ENCODE peak calls at places on chromosomes 12 and 14, in seven cellular contexts. One of them, this sample, is unnamed.

GRCh38 chr12:19031032-19031431 is 98.5 kb upstream of the PLEKHA5 start:
- DNase-seq in A673: peak; percentile 5
- DNase-seq in endodermal cell: no peak
- DNase-seq in GM23338: no peak
- DNase-seq in tibial artery: no peak
- DNase-seq in body of pancreas: no peak
- DNase-seq in pancreas: no peak
- DNase-seq in this sample: no peak

GRCh38 chr12:76183459-76184186 is 99.1 kb upstream of the NAP1L1 start:
- DNase-seq in A673: peak; percentile 74
- DNase-seq in endodermal cell: no peak
- DNase-seq in GM23338: no peak
- DNase-seq in tibial artery: no peak
- DNase-seq in body of pancreas: peak; percentile 38
- DNase-seq in pancreas: no peak
- DNase-seq in this sample: peak; percentile 26

GRCh38 chr12:75721790-75722189 is 210.4 kb upstream of the KRR1 start:
- DNase-seq in A673: peak; percentile 23
- DNase-seq in endodermal cell: no peak
- DNase-seq in GM23338: no peak
- DNase-seq in tibial artery: no peak
- DNase-seq in body of pancreas: no peak
- DNase-seq in pancreas: no peak
- DNase-seq in this sample: no peak

GRCh38 chr12:5248230-5248629 is 183.7 kb upstream of the NTF3 start:
- DNase-seq in A673: no peak
- DNase-seq in endodermal cell: no peak
- DNase-seq in GM23338: no peak
- DNase-seq in tibial artery: no peak
- DNase-seq in body of pancreas: no peak
- DNase-seq in pancreas: no peak
- DNase-seq in this sample: no peak

GRCh38 chr12:46958093-46958492 is 121.3 kb upstream of the PCED1B start:
- DNase-seq in A673: no peak
- DNase-seq in endodermal cell: no peak
- DNase-seq in GM23338: no peak
- DNase-seq in tibial artery: no peak
- DNase-seq in body of pancreas: no peak
- DNase-seq in pancreas: no peak
- DNase-seq in this sample: no peak

GRCh38 chr14:77809011-77809410 is 9.1 kb downstream of the ADCK1 start:
- DNase-seq in A673: no peak
- DNase-seq in endodermal cell: no peak
- DNase-seq in GM23338: no peak
- DNase-seq in tibial artery: no peak
- DNase-seq in body of pancreas: no peak
- DNase-seq in pancreas: no peak
- DNase-seq in this sample: no peak

GRCh38 chr12:104669851-104670337 is 213.1 kb downstream of the CHST11 start:
- DNase-seq in A673: no peak
- DNase-seq in endodermal cell: peak; percentile 65
- DNase-seq in GM23338: no peak
- DNase-seq in tibial artery: no peak
- DNase-seq in body of pancreas: peak; percentile 54
- DNase-seq in pancreas: no peak
- DNase-seq in this sample: no peak

GRCh38 chr12:46442239-46442638 is 69.7 kb upstream of the SLC38A2 start:
- DNase-seq in A673: peak; percentile 33
- DNase-seq in endodermal cell: no peak
- DNase-seq in GM23338: no peak
- DNase-seq in tibial artery: no peak
- DNase-seq in body of pancreas: no peak
- DNase-seq in pancreas: no peak
- DNase-seq in this sample: no peak

GRCh38 chr12:130405332-130405731 is 67.6 kb downstream of the PIWIL1 start:
- DNase-seq in A673: no peak
- DNase-seq in endodermal cell: no peak
- DNase-seq in GM23338: no peak
- DNase-seq in tibial artery: no peak
- DNase-seq in body of pancreas: no peak
- DNase-seq in pancreas: no peak
- DNase-seq in this sample: no peak

GRCh38 chr12:125185740-125186470 is 120.7 kb downstream of the AACS start:
- DNase-seq in A673: peak; percentile 92
- DNase-seq in endodermal cell: peak; percentile 98
- DNase-seq in GM23338: peak; percentile 90
- DNase-seq in tibial artery: peak; percentile 74
- DNase-seq in body of pancreas: peak; percentile 74
- DNase-seq in pancreas: peak; percentile 73
- DNase-seq in this sample: peak; percentile 33

DNA sequence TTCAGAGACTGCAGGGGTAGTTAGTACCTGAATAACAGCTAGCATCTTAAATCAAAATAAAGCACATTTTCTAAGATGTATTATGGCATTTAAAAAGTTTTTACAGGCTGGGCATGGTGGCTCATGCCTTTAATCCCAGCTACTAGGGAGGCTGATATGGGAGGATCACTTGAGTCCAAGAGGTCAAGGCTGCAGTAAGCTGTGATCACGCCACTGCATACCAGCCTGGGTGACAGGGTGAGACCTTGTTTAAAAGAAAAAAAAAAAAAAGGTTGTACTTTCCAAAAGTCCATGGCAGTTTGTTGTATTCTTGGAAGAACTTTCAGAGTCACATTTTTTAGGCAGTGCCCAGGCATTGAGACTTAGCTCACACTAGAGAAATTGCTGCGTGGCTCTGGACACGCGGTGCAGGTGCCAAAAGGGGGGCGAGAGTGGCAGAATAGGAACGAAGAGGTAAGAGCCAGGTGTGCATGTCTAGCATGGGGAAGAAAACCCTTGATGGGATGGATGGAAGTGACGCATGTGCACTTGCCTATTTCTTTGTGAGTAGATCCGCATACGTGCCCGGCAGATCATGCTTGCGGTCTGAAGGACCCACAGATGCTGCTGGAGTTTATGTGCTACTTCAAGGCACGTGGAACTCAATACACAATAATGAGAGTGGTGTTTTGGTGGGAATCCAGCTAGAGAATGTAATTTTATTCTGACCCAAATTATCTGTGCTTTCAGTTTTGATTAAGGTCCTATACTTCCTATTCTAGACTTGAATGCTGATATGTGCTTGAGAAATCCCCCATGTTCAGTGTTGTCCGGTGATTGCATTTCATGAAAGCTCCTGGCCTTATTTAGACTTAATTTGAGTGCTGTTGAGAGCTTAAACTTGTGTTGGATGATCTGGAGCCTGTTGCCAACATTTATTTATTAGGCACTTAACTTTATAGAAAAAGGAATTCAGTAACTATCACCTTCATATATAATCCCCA is 11.9 kb downstream of the ANKRD13A start:
- DNase-seq in A673: no peak
- DNase-seq in endodermal cell: no peak
- DNase-seq in GM23338: no peak
- DNase-seq in tibial artery: no peak
- DNase-seq in body of pancreas: no peak
- DNase-seq in pancreas: no peak
- DNase-seq in this sample: no peak
- H3K4me1 ChIP-seq in A673: no peaks in the 10 kb centered on the region
- H3K4me1 ChIP-seq in endodermal cell: no peaks in the 10 kb centered on the region
- H3K4me1 ChIP-seq in GM23338: no peaks in the 10 kb centered on the region
- H3K4me1 ChIP-seq in tibial artery: no peaks in the 10 kb centered on the region
- H3K4me1 ChIP-seq in body of pancreas: no peaks in the 10 kb centered on the region
- H3K4me1 ChIP-seq in pancreas: no peaks in the 10 kb centered on the region
- H3K4me1 ChIP-seq in this sample: no peaks in the 10 kb centered on the region

GRCh38 chr12:106760184-106760531 is 14.3 kb upstream of the RIC8B start:
- DNase-seq in A673: peak; percentile 56
- DNase-seq in endodermal cell: peak; percentile 86
- DNase-seq in GM23338: peak; percentile 89
- DNase-seq in tibial artery: no peak
- DNase-seq in body of pancreas: no peak
- DNase-seq in pancreas: no peak
- DNase-seq in this sample: no peak
- H3K4me1 ChIP-seq in A673: peaks cover 11% of the 10 kb centered on the region
- H3K4me1 ChIP-seq in endodermal cell: no peaks in the 10 kb centered on the region
- H3K4me1 ChIP-seq in GM23338: peaks cover 11% of the 10 kb centered on the region
- H3K4me1 ChIP-seq in tibial artery: no peaks in the 10 kb centered on the region
- H3K4me1 ChIP-seq in body of pancreas: peaks cover 7% of the 10 kb centered on the region
- H3K4me1 ChIP-seq in pancreas: no peaks in the 10 kb centered on the region
- H3K4me1 ChIP-seq in this sample: peaks cover 24% of the 10 kb centered on the region

GRCh38 chr12:117361905-117362304 is 479 bp upstream of the NOS1 start:
- DNase-seq in A673: no peak
- DNase-seq in endodermal cell: no peak
- DNase-seq in GM23338: peak; percentile 37
- DNase-seq in tibial artery: no peak
- DNase-seq in body of pancreas: no peak
- DNase-seq in pancreas: no peak
- DNase-seq in this sample: no peak
- H3K4me1 ChIP-seq in A673: peaks cover 8% of the 10 kb centered on the region
- H3K4me1 ChIP-seq in endodermal cell: no peaks in the 10 kb centered on the region
- H3K4me1 ChIP-seq in GM23338: peaks cover 10% of the 10 kb centered on the region
- H3K4me1 ChIP-seq in tibial artery: no peaks in the 10 kb centered on the region
- H3K4me1 ChIP-seq in body of pancreas: peaks cover 10% of the 10 kb centered on the region
- H3K4me1 ChIP-seq in pancreas: no peaks in the 10 kb centered on the region
- H3K4me1 ChIP-seq in this sample: peaks cover 2% of the 10 kb centered on the region

DNA sequence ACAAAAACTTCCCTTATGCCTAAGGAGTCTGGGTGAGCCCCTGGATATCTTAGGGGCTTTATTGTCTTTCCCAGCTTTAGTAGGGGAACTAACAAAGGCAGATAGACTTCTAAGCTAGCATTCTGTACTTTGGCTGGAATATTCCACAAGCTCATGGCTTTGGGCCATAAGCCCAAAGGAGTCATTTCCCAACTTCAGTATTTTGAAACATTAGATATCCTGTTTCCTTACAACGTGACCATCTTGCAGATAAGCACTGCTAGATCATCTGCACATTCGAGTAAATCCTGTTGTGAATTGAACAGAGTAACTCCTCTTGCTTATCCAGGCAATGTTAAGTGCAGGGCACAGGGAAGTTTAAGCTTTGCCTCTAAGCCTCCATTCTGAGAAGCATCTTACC is 70.6 kb upstream of the ACTN1 start:
- DNase-seq in A673: no peak
- DNase-seq in endodermal cell: no peak
- DNase-seq in GM23338: no peak
- DNase-seq in tibial artery: no peak
- DNase-seq in body of pancreas: no peak
- DNase-seq in pancreas: no peak
- DNase-seq in this sample: no peak
- H3K4me1 ChIP-seq in A673: peaks cover 25% of the 10 kb centered on the region
- H3K4me1 ChIP-seq in endodermal cell: peaks cover 44% of the 10 kb centered on the region
- H3K4me1 ChIP-seq in GM23338: peaks cover 38% of the 10 kb centered on the region
- H3K4me1 ChIP-seq in tibial artery: no peaks in the 10 kb centered on the region
- H3K4me1 ChIP-seq in body of pancreas: peaks cover 25% of the 10 kb centered on the region
- H3K4me1 ChIP-seq in pancreas: peaks cover 30% of the 10 kb centered on the region
- H3K4me1 ChIP-seq in this sample: peaks cover 62% of the 10 kb centered on the region

GRCh38 chr12:51364026-51364425 is 17.5 kb upstream of the CELA1 start:
- DNase-seq in A673: no peak
- DNase-seq in endodermal cell: no peak
- DNase-seq in GM23338: no peak
- DNase-seq in tibial artery: no peak
- DNase-seq in body of pancreas: no peak
- DNase-seq in pancreas: no peak
- DNase-seq in this sample: no peak
- H3K4me1 ChIP-seq in A673: peaks cover 5% of the 10 kb centered on the region
- H3K4me1 ChIP-seq in endodermal cell: peaks cover 15% of the 10 kb centered on the region
- H3K4me1 ChIP-seq in GM23338: no peaks in the 10 kb centered on the region
- H3K4me1 ChIP-seq in tibial artery: no peaks in the 10 kb centered on the region
- H3K4me1 ChIP-seq in body of pancreas: peaks cover 23% of the 10 kb centered on the region
- H3K4me1 ChIP-seq in pancreas: peaks cover 4% of the 10 kb centered on the region
- H3K4me1 ChIP-seq in this sample: no peaks in the 10 kb centered on the region

GRCh38 chr12:123148223-123148622 is 2.7 kb downstream of the PITPNM2 start:
- DNase-seq in A673: no peak
- DNase-seq in endodermal cell: no peak
- DNase-seq in GM23338: no peak
- DNase-seq in tibial artery: no peak
- DNase-seq in body of pancreas: no peak
- DNase-seq in pancreas: no peak
- DNase-seq in this sample: no peak
- H3K4me1 ChIP-seq in A673: peaks cover 12% of the 10 kb centered on the region
- H3K4me1 ChIP-seq in endodermal cell: no peaks in the 10 kb centered on the region
- H3K4me1 ChIP-seq in GM23338: peaks cover 21% of the 10 kb centered on the region
- H3K4me1 ChIP-seq in tibial artery: no peaks in the 10 kb centered on the region
- H3K4me1 ChIP-seq in body of pancreas: peaks cover 32% of the 10 kb centered on the region
- H3K4me1 ChIP-seq in pancreas: peaks cover 12% of the 10 kb centered on the region
- H3K4me1 ChIP-seq in this sample: peaks cover 18% of the 10 kb centered on the region

DNA sequence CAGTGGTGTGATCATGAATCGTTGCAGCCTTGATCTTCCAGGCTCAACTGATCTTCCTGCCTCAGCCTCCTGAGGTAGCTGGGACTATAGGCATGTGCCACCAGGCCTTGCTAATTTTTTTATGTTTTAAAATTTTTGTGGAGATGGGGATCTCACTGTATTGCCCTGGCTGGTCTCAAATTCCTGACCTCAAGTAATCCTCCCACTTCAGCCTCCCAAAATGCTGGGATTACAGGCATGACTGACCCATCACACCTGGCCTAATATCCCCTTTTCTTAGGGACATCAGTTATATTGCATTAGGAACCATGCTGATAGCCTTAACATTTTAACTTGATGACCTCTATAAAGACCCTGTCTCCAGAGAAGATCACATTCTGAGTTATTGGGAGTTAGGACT is 42.8 kb downstream of the RASSF3 start:
- DNase-seq in A673: no peak
- DNase-seq in endodermal cell: no peak
- DNase-seq in GM23338: no peak
- DNase-seq in tibial artery: no peak
- DNase-seq in body of pancreas: no peak
- DNase-seq in pancreas: no peak
- DNase-seq in this sample: no peak
- H3K4me1 ChIP-seq in A673: peaks cover 12% of the 10 kb centered on the region
- H3K4me1 ChIP-seq in endodermal cell: no peaks in the 10 kb centered on the region
- H3K4me1 ChIP-seq in GM23338: peaks cover 28% of the 10 kb centered on the region
- H3K4me1 ChIP-seq in tibial artery: no peaks in the 10 kb centered on the region
- H3K4me1 ChIP-seq in body of pancreas: peaks cover 57% of the 10 kb centered on the region
- H3K4me1 ChIP-seq in pancreas: peaks cover 49% of the 10 kb centered on the region
- H3K4me1 ChIP-seq in this sample: no peaks in the 10 kb centered on the region

GRCh38 chr12:57897296-57897974 is 43.9 kb upstream of the ATP23 start:
- DNase-seq in A673: no peak
- DNase-seq in endodermal cell: peak; percentile 58
- DNase-seq in GM23338: no peak
- DNase-seq in tibial artery: no peak
- DNase-seq in body of pancreas: no peak
- DNase-seq in pancreas: no peak
- DNase-seq in this sample: no peak

GRCh38 chr12:57896437-57897201 is 44.7 kb upstream of the ATP23 start:
- DNase-seq in A673: peak; percentile 86
- DNase-seq in endodermal cell: peak; percentile 92
- DNase-seq in GM23338: peak; percentile 78
- DNase-seq in tibial artery: peak; percentile 91
- DNase-seq in body of pancreas: peak; percentile 73
- DNase-seq in pancreas: peak; percentile 65
- DNase-seq in this sample: peak; percentile 81

GRCh38 chr12:57898308-57898970 is 42.9 kb upstream of the ATP23 start:
- DNase-seq in A673: no peak
- DNase-seq in endodermal cell: peak; percentile 37
- DNase-seq in GM23338: no peak
- DNase-seq in tibial artery: no peak
- DNase-seq in body of pancreas: no peak
- DNase-seq in pancreas: no peak
- DNase-seq in this sample: no peak

GRCh38 chr12:57896139-57896436 is 45.3 kb upstream of the ATP23 start:
- DNase-seq in A673: peak; percentile 83
- DNase-seq in endodermal cell: no peak
- DNase-seq in GM23338: peak; percentile 36
- DNase-seq in tibial artery: no peak
- DNase-seq in body of pancreas: no peak
- DNase-seq in pancreas: no peak
- DNase-seq in this sample: no peak

GRCh38 chr12:57899010-57899662 is 42.2 kb upstream of the ATP23 start:
- DNase-seq in A673: no peak
- DNase-seq in endodermal cell: peak; percentile 46
- DNase-seq in GM23338: no peak
- DNase-seq in tibial artery: peak; percentile 82
- DNase-seq in body of pancreas: peak; percentile 30
- DNase-seq in pancreas: no peak
- DNase-seq in this sample: peak; percentile 81
- H3K4me1 ChIP-seq in A673: peaks cover 52% of the 10 kb centered on the region
- H3K4me1 ChIP-seq in endodermal cell: peaks cover 14% of the 10 kb centered on the region
- H3K4me1 ChIP-seq in GM23338: peaks cover 16% of the 10 kb centered on the region
- H3K4me1 ChIP-seq in tibial artery: peaks cover 16% of the 10 kb centered on the region
- H3K4me1 ChIP-seq in body of pancreas: peaks cover 45% of the 10 kb centered on the region
- H3K4me1 ChIP-seq in pancreas: peaks cover 29% of the 10 kb centered on the region
- H3K4me1 ChIP-seq in this sample: peaks cover 48% of the 10 kb centered on the region

This sample was measured in gastrocnemius medialis.